ENCODE peak calls at places on chromosomes 2 and 18, in six cellular contexts. One of them, this sample, is unnamed.

GRCh38 chr18:36942264-36942663 is 113.3 kb downstream of the KIAA1328 start:
- DNase-seq in stimulated activated CD4-positive, alpha-beta T cell treated with anti-CD3 and anti-CD28 coated beads, Interleukin-2, amount 100 ng/mL, for 24 hours: no peak
- DNase-seq in heart right ventricle: no peak
- DNase-seq in NCI-H1092 treated with DMSO at 0.1 percent for 48 hours: no peak
- DNase-seq in thoracic aorta: no peak
- DNase-seq in epithelial cell of prostate: no peak
- DNase-seq in this sample: peak; percentile 60

GRCh38 chr18:32126538-32126937 is 34.9 kb downstream of the RNF138 start:
- DNase-seq in stimulated activated CD4-positive, alpha-beta T cell treated with anti-CD3 and anti-CD28 coated beads, Interleukin-2, amount 100 ng/mL, for 24 hours: no peak
- DNase-seq in heart right ventricle: no peak
- DNase-seq in NCI-H1092 treated with DMSO at 0.1 percent for 48 hours: no peak
- DNase-seq in thoracic aorta: no peak
- DNase-seq in epithelial cell of prostate: no peak
- DNase-seq in this sample: no peak

GRCh38 chr18:22084547-22084946 is 84.8 kb upstream of the GATA6 start:
- DNase-seq in stimulated activated CD4-positive, alpha-beta T cell treated with anti-CD3 and anti-CD28 coated beads, Interleukin-2, amount 100 ng/mL, for 24 hours: no peak
- DNase-seq in heart right ventricle: no peak
- DNase-seq in NCI-H1092 treated with DMSO at 0.1 percent for 48 hours: no peak
- DNase-seq in thoracic aorta: no peak
- DNase-seq in epithelial cell of prostate: no peak
- DNase-seq in this sample: no peak

GRCh38 chr2:158782126-158782525 is 13.0 kb upstream of the DAPL1 start:
- DNase-seq in stimulated activated CD4-positive, alpha-beta T cell treated with anti-CD3 and anti-CD28 coated beads, Interleukin-2, amount 100 ng/mL, for 24 hours: no peak
- DNase-seq in heart right ventricle: no peak
- DNase-seq in NCI-H1092 treated with DMSO at 0.1 percent for 48 hours: no peak
- DNase-seq in thoracic aorta: no peak
- DNase-seq in epithelial cell of prostate: no peak
- DNase-seq in this sample: no peak

GRCh38 chr2:204177977-204178522 is 241.5 kb downstream of the ICOS start:
- DNase-seq in stimulated activated CD4-positive, alpha-beta T cell treated with anti-CD3 and anti-CD28 coated beads, Interleukin-2, amount 100 ng/mL, for 24 hours: peak; percentile 82
- DNase-seq in heart right ventricle: peak; percentile 52
- DNase-seq in NCI-H1092 treated with DMSO at 0.1 percent for 48 hours: no peak
- DNase-seq in thoracic aorta: no peak
- DNase-seq in epithelial cell of prostate: no peak
- DNase-seq in this sample: peak; percentile 10

GRCh38 chr2:33598472-33599174 is 476 bp downstream of the FAM98A start:
- DNase-seq in stimulated activated CD4-positive, alpha-beta T cell treated with anti-CD3 and anti-CD28 coated beads, Interleukin-2, amount 100 ng/mL, for 24 hours: peak; percentile 49
- DNase-seq in heart right ventricle: no peak
- DNase-seq in NCI-H1092 treated with DMSO at 0.1 percent for 48 hours: peak; percentile 30
- DNase-seq in thoracic aorta: peak; percentile 12
- DNase-seq in epithelial cell of prostate: no peak
- DNase-seq in this sample: peak; percentile 73

GRCh38 chr18:63974991-63975390 is 5.1 kb downstream of the SERPINB8 start:
- DNase-seq in stimulated activated CD4-positive, alpha-beta T cell treated with anti-CD3 and anti-CD28 coated beads, Interleukin-2, amount 100 ng/mL, for 24 hours: peak; percentile 23
- DNase-seq in heart right ventricle: no peak
- DNase-seq in NCI-H1092 treated with DMSO at 0.1 percent for 48 hours: peak; percentile 9
- DNase-seq in thoracic aorta: no peak
- DNase-seq in epithelial cell of prostate: no peak
- DNase-seq in this sample: peak; percentile 41

GRCh38 chr2:233603520-233603919 is 13.9 kb upstream of the UGT1A8 start:
- DNase-seq in stimulated activated CD4-positive, alpha-beta T cell treated with anti-CD3 and anti-CD28 coated beads, Interleukin-2, amount 100 ng/mL, for 24 hours: no peak
- DNase-seq in heart right ventricle: no peak
- DNase-seq in NCI-H1092 treated with DMSO at 0.1 percent for 48 hours: no peak
- DNase-seq in thoracic aorta: no peak
- DNase-seq in epithelial cell of prostate: no peak
- DNase-seq in this sample: no peak

GRCh38 chr2:79512442-79513401 is at the start of gene CTNNA2:
- DNase-seq in stimulated activated CD4-positive, alpha-beta T cell treated with anti-CD3 and anti-CD28 coated beads, Interleukin-2, amount 100 ng/mL, for 24 hours: no peak
- DNase-seq in heart right ventricle: peak; percentile 24
- DNase-seq in NCI-H1092 treated with DMSO at 0.1 percent for 48 hours: peak; percentile 74
- DNase-seq in thoracic aorta: no peak
- DNase-seq in epithelial cell of prostate: no peak
- DNase-seq in this sample: peak; percentile 10

GRCh38 chr2:49973917-49974368 is 819.6 kb upstream of the FSHR start:
- DNase-seq in stimulated activated CD4-positive, alpha-beta T cell treated with anti-CD3 and anti-CD28 coated beads, Interleukin-2, amount 100 ng/mL, for 24 hours: peak; percentile 55
- DNase-seq in heart right ventricle: peak; percentile 56
- DNase-seq in NCI-H1092 treated with DMSO at 0.1 percent for 48 hours: peak; percentile 90
- DNase-seq in thoracic aorta: no peak
- DNase-seq in epithelial cell of prostate: no peak
- DNase-seq in this sample: peak; percentile 61

GRCh38 chr2:154120706-154121105 is 249.0 kb downstream of the GALNT13 start:
- DNase-seq in stimulated activated CD4-positive, alpha-beta T cell treated with anti-CD3 and anti-CD28 coated beads, Interleukin-2, amount 100 ng/mL, for 24 hours: no peak
- DNase-seq in heart right ventricle: no peak
- DNase-seq in NCI-H1092 treated with DMSO at 0.1 percent for 48 hours: no peak
- DNase-seq in thoracic aorta: no peak
- DNase-seq in epithelial cell of prostate: no peak
- DNase-seq in this sample: no peak

GRCh38 chr18:50307738-50308470 is 20.4 kb upstream of the CXXC1 start:
- DNase-seq in stimulated activated CD4-positive, alpha-beta T cell treated with anti-CD3 and anti-CD28 coated beads, Interleukin-2, amount 100 ng/mL, for 24 hours: peak; percentile 91
- DNase-seq in heart right ventricle: peak; percentile 86
- DNase-seq in NCI-H1092 treated with DMSO at 0.1 percent for 48 hours: peak; percentile 91
- DNase-seq in thoracic aorta: peak; percentile 77
- DNase-seq in epithelial cell of prostate: peak; percentile 74
- DNase-seq in this sample: peak; percentile 95

GRCh38 chr18:66043009-66043408 is 292.2 kb downstream of the CDH7 start:
- DNase-seq in stimulated activated CD4-positive, alpha-beta T cell treated with anti-CD3 and anti-CD28 coated beads, Interleukin-2, amount 100 ng/mL, for 24 hours: no peak
- DNase-seq in heart right ventricle: no peak
- DNase-seq in NCI-H1092 treated with DMSO at 0.1 percent for 48 hours: no peak
- DNase-seq in thoracic aorta: no peak
- DNase-seq in epithelial cell of prostate: no peak
- DNase-seq in this sample: no peak

GRCh38 chr18:3688682-3689081 is 238.7 kb downstream of the TGIF1 start:
- DNase-seq in stimulated activated CD4-positive, alpha-beta T cell treated with anti-CD3 and anti-CD28 coated beads, Interleukin-2, amount 100 ng/mL, for 24 hours: no peak
- DNase-seq in heart right ventricle: no peak
- DNase-seq in NCI-H1092 treated with DMSO at 0.1 percent for 48 hours: no peak
- DNase-seq in thoracic aorta: no peak
- DNase-seq in epithelial cell of prostate: no peak
- DNase-seq in this sample: peak; percentile 92

GRCh38 chr18:686339-687111 is 25.9 kb downstream of the ENOSF1 start:
- DNase-seq in stimulated activated CD4-positive, alpha-beta T cell treated with anti-CD3 and anti-CD28 coated beads, Interleukin-2, amount 100 ng/mL, for 24 hours: no peak
- DNase-seq in heart right ventricle: no peak
- DNase-seq in NCI-H1092 treated with DMSO at 0.1 percent for 48 hours: no peak
- DNase-seq in thoracic aorta: no peak
- DNase-seq in epithelial cell of prostate: no peak
- DNase-seq in this sample: no peak

GRCh38 chr2:49080681-49081080 is 73.6 kb downstream of the FSHR start:
- DNase-seq in stimulated activated CD4-positive, alpha-beta T cell treated with anti-CD3 and anti-CD28 coated beads, Interleukin-2, amount 100 ng/mL, for 24 hours: no peak
- DNase-seq in heart right ventricle: no peak
- DNase-seq in NCI-H1092 treated with DMSO at 0.1 percent for 48 hours: no peak
- DNase-seq in thoracic aorta: no peak
- DNase-seq in epithelial cell of prostate: no peak
- DNase-seq in this sample: no peak

GRCh38 chr2:45104429-45104828 is 95.2 kb upstream of the SIX2 start:
- DNase-seq in stimulated activated CD4-positive, alpha-beta T cell treated with anti-CD3 and anti-CD28 coated beads, Interleukin-2, amount 100 ng/mL, for 24 hours: no peak
- DNase-seq in heart right ventricle: no peak
- DNase-seq in NCI-H1092 treated with DMSO at 0.1 percent for 48 hours: no peak
- DNase-seq in thoracic aorta: no peak
- DNase-seq in epithelial cell of prostate: no peak
- DNase-seq in this sample: no peak

GRCh38 chr2:109162999-109163398 is 34.0 kb downstream of the SH3RF3 start:
- DNase-seq in stimulated activated CD4-positive, alpha-beta T cell treated with anti-CD3 and anti-CD28 coated beads, Interleukin-2, amount 100 ng/mL, for 24 hours: no peak
- DNase-seq in heart right ventricle: peak; percentile 59
- DNase-seq in NCI-H1092 treated with DMSO at 0.1 percent for 48 hours: peak; percentile 37
- DNase-seq in thoracic aorta: peak; percentile 75
- DNase-seq in epithelial cell of prostate: no peak
- DNase-seq in this sample: peak; percentile 31

GRCh38 chr2:33425660-33426059 is 50.8 kb upstream of the RASGRP3 start:
- DNase-seq in stimulated activated CD4-positive, alpha-beta T cell treated with anti-CD3 and anti-CD28 coated beads, Interleukin-2, amount 100 ng/mL, for 24 hours: no peak
- DNase-seq in heart right ventricle: no peak
- DNase-seq in NCI-H1092 treated with DMSO at 0.1 percent for 48 hours: no peak
- DNase-seq in thoracic aorta: no peak
- DNase-seq in epithelial cell of prostate: no peak
- DNase-seq in this sample: peak; percentile 65